ENCODE peak calls at places on chromosomes 7 and 10, in eight cellular contexts. Q is B cell, J is HuH-7.5, U is SJCRH30, B is posterior cingulate gyrus, O is HT1080, X is kidney glomerular epithelial cell, C is retinal pigment epithelial cell. F is an unnamed sample.

GRCh38 chr7:13988765-13989137 is 715 bp downstream of the ETV1 start:
- DNase-seq in U (peak), B (no peak), C (no peak), O (peak), Q (no peak), J (no peak), X (no peak), F (no peak)

GRCh38 chr7:101678713-101679112 is 49.6 kb upstream of the MYL10 start:
- DNase-seq in C (no peak), J (no peak), B (no peak), O (peak), U (no peak), Q (no peak), X (no peak), F (no peak)

GRCh38 chr7:148772297-148773089 is 73.8 kb downstream of the CUL1 start:
- DNase-seq in O (peak), C (peak), Q (no peak), B (no peak), X (peak), U (peak), J (no peak), F (peak)

GRCh38 chr7:129262333-129262732 is 37.5 kb downstream of the AHCYL2 start:
- DNase-seq in J (no peak), C (no peak), U (peak), Q (no peak), X (no peak), B (no peak), O (peak), F (no peak)

GRCh38 chr7:29309041-29309860 is 114.7 kb downstream of the CHN2 start:
- DNase-seq in O (no peak), J (no peak), X (no peak), Q (no peak), B (no peak), C (no peak), U (no peak), F (no peak)

GRCh38 chr7:17392846-17393245 is 94.4 kb downstream of the AHR start:
- DNase-seq in J (no peak), Q (no peak), B (no peak), X (no peak), O (no peak), C (no peak), U (no peak), F (no peak)

GRCh38 chr10:8245131-8246117 is 190.9 kb downstream of the GATA3 start:
- DNase-seq in J (no peak), X (no peak), Q (no peak), B (no peak), U (no peak), O (no peak), C (no peak), F (no peak)

GRCh38 chr7:83648464-83649241 is at the start of gene SEMA3E:
- DNase-seq in C (peak), X (peak), Q (no peak), B (no peak), J (no peak), U (no peak), O (no peak), F (peak)

GRCh38 chr7:13990319-13990983 is 985 bp upstream of the ETV1 start:
- DNase-seq in B (peak), O (peak), U (peak), X (peak), C (no peak), J (no peak), Q (peak), F (peak)

GRCh38 chr7:151202836-151203235 is 7.5 kb downstream of the H2BK1 start:
- DNase-seq in J (no peak), X (no peak), C (no peak), U (no peak), Q (no peak), O (no peak), B (no peak), F (no peak)

GRCh38 chr10:132651511-132652029 is 114.0 kb downstream of the INPP5A start:
- DNase-seq in J (no peak), O (no peak), B (no peak), C (no peak), X (no peak), U (no peak), Q (no peak), F (no peak)

GRCh38 chr10:127996586-127996985 is 89.7 kb downstream of the PTPRE start:
- DNase-seq in O (no peak), J (no peak), Q (no peak), C (no peak), U (no peak), X (no peak), B (no peak), F (peak)

GRCh38 chr10:79142064-79142491 is 73.3 kb downstream of the ZMIZ1 start:
- DNase-seq in B (no peak), O (no peak), U (no peak), Q (no peak), J (no peak), X (peak), C (no peak), F (no peak)

GRCh38 chr10:77686096-77686495 is 48.5 kb upstream of the KCNMA1 start:
- DNase-seq in O (no peak), J (no peak), B (no peak), U (no peak), Q (no peak), X (no peak), C (no peak), F (no peak)

GRCh38 chr10:7998831-7999230 is 55.7 kb upstream of the GATA3 start:
- DNase-seq in Q (no peak), O (peak), J (no peak), X (no peak), U (no peak), C (no peak), B (no peak), F (peak)

GRCh38 chr7:6242561-6242960 is 29.9 kb downstream of the CYTH3 start:
- DNase-seq in J (no peak), U (no peak), O (peak), Q (no peak), C (no peak), B (no peak), X (no peak), F (no peak)

GRCh38 chr7:13414181-13414580 is 575.3 kb downstream of the ETV1 start:
- DNase-seq in C (no peak), Q (no peak), X (no peak), U (no peak), O (no peak), J (no peak), B (no peak), F (no peak)

GRCh38 chr7:137091396-137091795 is 222.9 kb downstream of the CHRM2 start:
- DNase-seq in U (peak), C (no peak), O (peak), J (no peak), B (no peak), X (no peak), Q (no peak), F (no peak)

GRCh38 chr10:123042708-123043408 is 34.1 kb downstream of the ACADSB start:
- DNase-seq in Q (no peak), X (no peak), J (no peak), B (no peak), C (no peak), U (no peak), O (no peak), F (no peak)

GRCh38 chr10:122461729-122462532 is 578 bp downstream of the HTRA1 start:
- DNase-seq in J (no peak), C (no peak), X (no peak), B (no peak), U (no peak), O (peak), Q (no peak), F (no peak)

GRCh38 chr10:11411926-11412545 is 199.4 kb downstream of the USP6NL start:
- DNase-seq in U (peak), X (no peak), B (no peak), C (no peak), O (no peak), J (no peak), Q (no peak), F (no peak)

F was measured in bronchial epithelial cell.